ENCODE peak calls at places on chromosomes 12 and 14, in nine cellular contexts. E is stomach, D is lower leg skin, S is IMR-90, H is esophagus squamous epithelium, X is HCT116, Y is right lobe of liver, G is transverse colon, P is uterus. T is an unnamed sample.

GRCh38 chr12:104833756-104834155 is 124.3 kb downstream of the SLC41A2 start:
- DNase-seq in E (no peak), D (no peak), S (no peak), H (no peak), X (no peak), Y (no peak), G (no peak), P (no peak), T (no peak)

GRCh38 chr12:105382771-105383632 is 52.5 kb downstream of the C12orf75 start:
- DNase-seq in E (no peak), D (no peak), S (peak; percentile 73), H (no peak), X (peak; percentile 41), Y (no peak), G (no peak), P (peak; percentile 27), T (peak; percentile 37)

GRCh38 chr14:65238456-65238855 is 136.1 kb upstream of the MAX start:
- DNase-seq in E (no peak), D (peak; percentile 34), S (peak; percentile 82), H (no peak), X (no peak), Y (no peak), G (no peak), P (no peak), T (no peak)

GRCh38 chr14:96363751-96364336 is 518 bp downstream of the GSKIP start:
- DNase-seq in E (peak; percentile 67), D (peak; percentile 85), S (peak; percentile 31), H (no peak), X (no peak), Y (peak; percentile 66), G (peak; percentile 79), P (peak; percentile 19), T (peak; percentile 26)

GRCh38 chr14:55298423-55298822 is 27.2 kb downstream of the FBXO34 start:
- DNase-seq in E (no peak), D (no peak), S (no peak), H (no peak), X (no peak), Y (no peak), G (no peak), P (no peak), T (no peak)

GRCh38 chr12:45284096-45284901 is 68.4 kb downstream of the ANO6 start:
- DNase-seq in E (no peak), D (no peak), S (peak; percentile 87), H (no peak), X (no peak), Y (no peak), G (no peak), P (no peak), T (no peak)

GRCh38 chr12:88810806-88811205 is 230.5 kb upstream of the KITLG start:
- DNase-seq in E (no peak), D (no peak), S (peak; percentile 31), H (no peak), X (no peak), Y (no peak), G (no peak), P (no peak), T (no peak)

GRCh38 chr12:42129595-42130204 is 15.0 kb downstream of the GXYLT1 start:
- DNase-seq in E (no peak), D (no peak), S (peak; percentile 80), H (no peak), X (peak; percentile 61), Y (no peak), G (peak; percentile 13), P (peak; percentile 40), T (no peak)

GRCh38 chr12:32107376-32108267 is 975 bp downstream of the BICD1 start:
- DNase-seq in E (no peak), D (peak; percentile 75), S (peak; percentile 80), H (no peak), X (peak; percentile 16), Y (no peak), G (peak; percentile 13), P (peak; percentile 28), T (peak; percentile 30)

GRCh38 chr14:33057585-33057984 is 118.9 kb downstream of the NPAS3 start:
- DNase-seq in E (no peak), D (no peak), S (no peak), H (no peak), X (no peak), Y (no peak), G (no peak), P (no peak), T (no peak)

GRCh38 chr12:105018001-105018400 is 31.9 kb downstream of the NOPCHAP1 start:
- DNase-seq in E (no peak), D (no peak), S (peak; percentile 2), H (no peak), X (no peak), Y (no peak), G (no peak), P (no peak), T (no peak)

GRCh38 chr12:52912711-52913423 is 8.0 kb upstream of the KRT8 start:
- DNase-seq in E (peak; percentile 69), D (no peak), S (no peak), H (no peak), X (no peak), Y (no peak), G (peak; percentile 93), P (no peak), T (no peak)

GRCh38 chr12:30026621-30027234 is 243.0 kb upstream of the TMTC1 start:
- DNase-seq in E (no peak), D (no peak), S (peak; percentile 89), H (no peak), X (no peak), Y (no peak), G (no peak), P (no peak), T (peak; percentile 23)

GRCh38 chr12:26732010-26732908 is 100.7 kb downstream of the ITPR2 start:
- DNase-seq in E (no peak), D (no peak), S (no peak), H (no peak), X (no peak), Y (no peak), G (no peak), P (no peak), T (no peak)

GRCh38 chr12:130993759-130994670 is 40.3 kb downstream of the ADGRD1 start:
- DNase-seq in E (no peak), D (no peak), S (no peak), H (no peak), X (no peak), Y (no peak), G (no peak), P (no peak), T (no peak)

GRCh38 chr14:95320076-95320895 is 578 bp upstream of the CLMN start:
- DNase-seq in E (no peak), D (no peak), S (no peak), H (no peak), X (no peak), Y (no peak), G (no peak), P (peak; percentile 47), T (peak; percentile 56)

GRCh38 chr14:95318399-95318834 is 1.3 kb downstream of the CLMN start:
- DNase-seq in E (no peak), D (no peak), S (no peak), H (no peak), X (no peak), Y (peak; percentile 90), G (peak; percentile 36), P (no peak), T (no peak)

GRCh38 chr14:95318870-95319311 is 817 bp downstream of the CLMN start:
- DNase-seq in E (no peak), D (no peak), S (no peak), H (no peak), X (no peak), Y (no peak), G (no peak), P (peak; percentile 36), T (no peak)

GRCh38 chr14:95317817-95318343 is 1.8 kb downstream of the CLMN start:
- DNase-seq in E (no peak), D (no peak), S (no peak), H (no peak), X (no peak), Y (no peak), G (no peak), P (no peak), T (no peak)

DNA sequence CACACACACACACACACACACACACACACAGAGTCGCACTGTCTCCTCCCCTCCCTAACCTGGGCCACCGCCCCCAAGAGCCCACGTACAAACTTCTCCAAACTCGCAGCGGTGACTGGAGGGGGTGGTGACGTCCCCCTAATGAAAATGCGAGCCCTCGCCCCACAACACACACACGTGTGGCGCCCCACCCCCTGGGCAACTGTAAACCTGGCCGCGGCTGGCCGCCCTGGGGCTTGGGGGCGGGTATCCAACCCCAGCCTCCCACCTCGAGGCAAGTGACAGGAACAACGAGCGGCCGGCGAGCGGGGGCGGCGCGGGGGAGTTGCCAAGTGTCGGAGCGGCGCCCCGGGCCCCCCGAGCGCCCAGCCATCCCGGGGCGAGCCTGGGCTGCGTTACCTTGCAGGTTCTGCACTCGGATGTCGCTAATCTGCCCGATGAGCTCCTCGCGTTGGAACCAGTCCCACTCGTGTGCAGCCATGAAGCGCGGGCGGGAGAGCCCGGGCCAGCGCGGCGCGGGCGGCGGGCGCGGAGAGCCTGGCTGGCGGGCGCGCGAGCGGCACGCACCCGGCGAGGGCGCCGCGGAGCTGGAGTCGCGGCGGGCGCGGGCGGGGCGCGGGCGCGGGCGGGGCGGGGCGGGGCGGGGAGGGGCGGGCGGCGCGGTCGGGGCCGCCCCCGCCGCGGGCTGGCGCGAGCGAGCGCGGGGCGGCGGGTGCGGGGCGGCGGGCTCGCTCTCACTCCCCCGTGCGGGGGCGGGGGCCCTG is at the start of gene CLMN:
- DNase-seq in E (peak; percentile 53), D (no peak), S (peak; percentile 4), H (no peak), X (peak; percentile 16), Y (peak; percentile 68), G (peak; percentile 61), P (peak; percentile 46), T (peak; percentile 67)
- TF ChIP-seq POLR2A in E (no peak), D (no peak), S (no peak), H (no peak), X (no peak), Y (peak; percentile 56), G (peak; percentile 23), P (peak; percentile 31), T (no peak)

GRCh38 chr12:57280234-57281062 is 29.5 kb upstream of the STAC3 start:
- DNase-seq in E (peak; percentile 39), D (no peak), S (peak; percentile 99), H (no peak), X (peak; percentile 79), Y (no peak), G (peak; percentile 73), P (peak; percentile 66), T (peak; percentile 65)
- TF ChIP-seq POLR2A in E (no peak), D (no peak), S (peak; percentile 60), H (no peak), X (no peak), Y (peak; percentile 71), G (peak; percentile 56), P (no peak), T (peak; percentile 28)

DNA sequence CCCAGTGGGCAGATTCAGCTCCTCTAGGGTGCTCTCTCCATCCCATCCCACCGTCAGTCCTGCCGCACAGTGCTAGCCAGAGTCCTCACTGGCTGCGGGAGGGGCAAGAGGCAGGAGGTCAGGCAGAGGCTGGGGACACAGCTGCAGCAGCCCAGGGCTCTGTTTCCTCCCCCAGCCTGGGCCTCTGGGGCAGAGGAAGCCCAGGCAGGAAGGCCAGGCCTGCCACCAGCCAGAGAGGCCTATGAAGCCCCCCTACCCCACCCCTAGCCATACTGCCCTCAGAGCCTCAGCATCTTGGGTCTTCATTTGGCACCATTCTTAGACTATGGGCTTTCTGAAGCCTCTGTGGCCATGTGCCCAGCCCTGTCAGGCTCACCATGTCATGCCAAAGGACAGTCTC is 3.4 kb downstream of the ACVRL1 start:
- DNase-seq in E (no peak), D (peak; percentile 83), S (no peak), H (no peak), X (no peak), Y (no peak), G (no peak), P (no peak), T (no peak)
- TF ChIP-seq POLR2A in E (no peak), D (no peak), S (no peak), H (no peak), X (no peak), Y (no peak), G (no peak), P (no peak), T (no peak)

GRCh38 chr12:98644433-98644711 is 216 bp downstream of the IKBIP start:
- DNase-seq in E (peak; percentile 28), D (no peak), S (no peak), H (no peak), X (peak; percentile 27), Y (peak; percentile 58), G (peak; percentile 29), P (no peak), T (peak; percentile 29)
- TF ChIP-seq POLR2A in E (no peak), D (no peak), S (no peak), H (no peak), X (no peak), Y (no peak), G (no peak), P (no peak), T (no peak)